ENCODE peak calls at places on chromosomes 1 and 21, in eight cellular contexts. I, J, X, M, Y, Z, P and F are unnamed samples.

GRCh38 chr1:228366062-228366850 is 40.4 kb downstream of the TRIM11 start:
- DNase-seq in I (peak; percentile 7), J (no peak), X (peak; percentile 34), M (no peak), Y (no peak), Z (no peak), P (no peak), F (no peak)

GRCh38 chr21:27454234-27454633 is 487.3 kb upstream of the ADAMTS5 start:
- DNase-seq in I (no peak), J (no peak), X (no peak), M (no peak), Y (no peak), Z (no peak), P (no peak), F (no peak)

GRCh38 chr1:48242126-48242736 is 19.7 kb downstream of the SLC5A9 start:
- DNase-seq in I (no peak), J (no peak), X (no peak), M (no peak), Y (no peak), Z (no peak), P (no peak), F (no peak)

GRCh38 chr1:11473635-11474034 is 5.3 kb upstream of the DISP3 start:
- DNase-seq in I (no peak), J (no peak), X (no peak), M (peak; percentile 66), Y (no peak), Z (no peak), P (no peak), F (no peak)

GRCh38 chr1:204564835-204565234 is 48.6 kb downstream of the MDM4 start:
- DNase-seq in I (no peak), J (no peak), X (no peak), M (no peak), Y (no peak), Z (no peak), P (no peak), F (no peak)

GRCh38 chr1:41238311-41239094 is 3.6 kb downstream of the SCMH1 start:
- DNase-seq in I (no peak), J (peak; percentile 69), X (no peak), M (no peak), Y (no peak), Z (no peak), P (no peak), F (no peak)

GRCh38 chr1:28855046-28855445 is 43.1 kb downstream of the OPRD1 start:
- DNase-seq in I (no peak), J (no peak), X (no peak), M (no peak), Y (no peak), Z (no peak), P (no peak), F (no peak)

GRCh38 chr1:210627740-210628139 is 299.0 kb downstream of the HHAT start:
- DNase-seq in I (no peak), J (no peak), X (no peak), M (no peak), Y (no peak), Z (no peak), P (no peak), F (no peak)

GRCh38 chr1:41426201-41426890 is 58.1 kb downstream of the EDN2 start:
- DNase-seq in I (no peak), J (no peak), X (peak; percentile 43), M (no peak), Y (no peak), Z (no peak), P (no peak), F (no peak)

GRCh38 chr1:225655509-225656258 is 2.8 kb upstream of the ENAH start:
- DNase-seq in I (peak; percentile 80), J (peak; percentile 100), X (no peak), M (no peak), Y (no peak), Z (peak; percentile 50), P (peak; percentile 98), F (peak; percentile 94)

GRCh38 chr1:220990417-220991337 is 111.4 kb downstream of the HLX start:
- DNase-seq in I (no peak), J (peak; percentile 50), X (no peak), M (no peak), Y (no peak), Z (no peak), P (no peak), F (peak; percentile 33)

GRCh38 chr1:14003552-14003951 is 303.6 kb downstream of the PRDM2 start:
- DNase-seq in I (no peak), J (no peak), X (no peak), M (no peak), Y (no peak), Z (no peak), P (no peak), F (no peak)
- TF ChIP-seq CTCF in I (no peak), J (no peak), X (no peak), M (no peak), Y (no peak), Z (no peak), P (no peak), F (no peak)

DNA sequence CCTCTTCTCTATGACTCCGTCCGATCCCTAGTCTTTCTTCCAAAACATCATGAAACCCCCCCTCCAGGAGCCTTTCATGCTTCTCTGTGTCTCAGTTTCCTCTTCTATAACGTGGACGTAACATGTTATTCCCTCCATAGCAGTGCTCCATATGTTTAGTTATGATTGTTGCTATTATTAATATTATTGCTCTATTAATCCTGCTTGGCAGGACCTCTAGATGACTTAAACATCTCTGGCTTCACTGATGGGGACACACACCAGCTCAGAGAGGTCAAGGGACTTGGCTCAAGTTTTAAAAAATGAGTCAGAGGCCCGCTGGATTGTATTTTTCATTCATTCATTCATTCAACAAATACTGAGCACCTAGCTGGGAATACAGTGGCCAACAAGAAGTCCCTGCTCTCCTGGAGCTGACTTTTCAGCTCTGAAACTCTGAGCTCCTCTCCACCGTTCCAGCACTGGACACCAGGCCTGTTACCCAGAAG is 404 bp upstream of the CPLANE2 start:
- DNase-seq in I (no peak), J (peak; percentile 14), X (no peak), M (no peak), Y (no peak), Z (no peak), P (no peak), F (no peak)
- TF ChIP-seq CTCF in I (no peak), J (no peak), X (no peak), M (no peak), Y (no peak), Z (no peak), P (no peak), F (no peak)

GRCh38 chr1:112674986-112675727 is 698 bp downstream of the MOV10 start:
- DNase-seq in I (peak; percentile 62), J (peak; percentile 10), X (no peak), M (peak; percentile 69), Y (no peak), Z (no peak), P (no peak), F (no peak)
- TF ChIP-seq CTCF in I (no peak), J (no peak), X (peak; percentile 17), M (peak; percentile 28), Y (no peak), Z (peak; percentile 25), P (no peak), F (no peak)

DNA sequence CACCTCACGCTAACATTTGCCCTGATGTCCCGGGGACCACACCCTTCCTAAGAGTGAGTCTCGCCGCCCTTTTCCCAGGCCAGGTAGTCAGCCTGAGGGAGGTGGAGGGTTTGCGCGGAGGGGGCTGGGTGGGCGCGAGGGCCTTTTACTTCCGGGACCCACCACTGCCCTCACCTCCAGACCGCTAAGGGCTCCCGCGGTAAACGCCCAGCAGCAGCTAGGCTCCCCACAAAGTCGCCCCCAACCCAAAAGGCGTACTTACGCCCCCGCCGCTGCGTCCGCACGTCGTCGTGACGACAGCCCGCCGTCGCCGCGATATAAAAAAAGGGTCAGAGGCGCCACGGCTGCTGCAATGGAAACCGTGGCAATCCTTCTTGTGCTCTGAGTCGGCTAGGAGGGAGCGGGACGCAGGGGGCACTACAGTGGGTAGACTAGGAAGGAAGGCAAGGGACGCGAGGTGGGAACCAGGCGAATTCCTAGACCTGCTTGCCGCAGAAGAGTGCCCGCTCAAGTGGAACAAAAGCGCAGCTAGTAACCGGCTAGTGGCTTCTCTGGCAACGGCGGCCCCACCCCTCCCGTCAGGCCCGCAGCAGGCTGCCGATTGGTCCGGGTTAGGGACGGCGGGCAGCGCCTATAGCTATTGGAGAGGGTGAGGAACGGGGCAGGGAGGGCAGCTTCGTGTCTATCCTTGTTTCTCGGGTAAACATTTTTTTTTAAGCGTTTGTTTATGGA is at the start of gene ODF2L:
- DNase-seq in I (peak; percentile 86), J (peak; percentile 76), X (peak; percentile 94), M (peak; percentile 88), Y (peak; percentile 78), Z (peak; percentile 94), P (peak; percentile 39), F (no peak)
- TF ChIP-seq CTCF in I (no peak), J (no peak), X (no peak), M (no peak), Y (no peak), Z (no peak), P (no peak), F (no peak)

GRCh38 chr1:25568090-25568833 is 24.9 kb downstream of the LDLRAP1 start:
- DNase-seq in I (no peak), J (peak; percentile 50), X (no peak), M (no peak), Y (no peak), Z (peak; percentile 51), P (peak; percentile 75), F (no peak)
- TF ChIP-seq CTCF in I (peak; percentile 10), J (no peak), X (no peak), M (no peak), Y (no peak), Z (peak; percentile 41), P (peak; percentile 28), F (no peak)

DNA sequence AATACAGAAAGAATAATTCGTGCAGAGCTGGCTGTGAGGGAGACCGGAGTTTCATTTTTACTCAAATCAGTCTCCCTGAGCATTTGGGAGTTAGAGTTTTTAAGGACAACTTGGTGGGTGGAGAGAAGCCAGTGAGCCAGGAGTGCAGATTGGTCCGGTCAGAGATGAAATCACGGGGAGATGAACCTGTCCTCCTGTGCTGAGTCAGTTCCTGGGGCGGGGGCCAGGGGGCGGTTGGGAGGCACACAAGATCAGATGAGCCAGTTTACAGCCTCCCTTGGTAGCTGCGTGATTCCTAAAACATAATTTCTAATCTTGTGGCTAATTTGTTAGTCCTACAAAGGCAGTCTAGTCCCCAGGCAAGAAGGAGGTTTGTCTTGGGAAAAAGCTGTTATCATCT is 1267.9 kb downstream of the AMY1C start:
- DNase-seq in I (no peak), J (no peak), X (no peak), M (no peak), Y (no peak), Z (no peak), P (no peak), F (no peak)
- TF ChIP-seq CTCF in I (no peak), J (no peak), X (no peak), M (no peak), Y (no peak), Z (no peak), P (no peak), F (no peak)